ENCODE peak calls at places on chromosomes 13 and 19, in six cellular contexts. R is IMR-90; F is amniotic stem cell; U is NCI-H510A treated with DMSO at 0.1 percent for 48 hours; T is effector CD4-positive, alpha-beta T cell; O is kidney tubule cell. A is an unnamed sample.

GRCh38 chr13:71613347-71613746 is 253.7 kb downstream of the DACH1 start:
- DNase-seq in T (no peak), O (no peak), U (no peak), R (no peak), F (no peak), A (no peak)

GRCh38 chr19:18790566-18791314 is at the start of gene COMP:
- DNase-seq in R (no peak), O (no peak), T (no peak), U (no peak), F (no peak), A (no peak)

GRCh38 chr13:24212254-24212653 is 51.7 kb downstream of the SPATA13 start:
- DNase-seq in U (no peak), T (no peak), F (no peak), O (no peak), R (no peak), A (no peak)

GRCh38 chr13:59479629-59480028 is 684.1 kb downstream of the DIAPH3 start:
- DNase-seq in R (no peak), T (no peak), F (no peak), O (no peak), U (no peak), A (no peak)

GRCh38 chr19:53552001-53552721 is 14.2 kb downstream of the ZNF331 start:
- DNase-seq in F (no peak), O (no peak), U (no peak), R (no peak), T (no peak), A (no peak)

GRCh38 chr13:21668665-21669599 is 1.9 kb upstream of the FGF9 start:
- DNase-seq in U (peak; percentile 37), F (no peak), R (peak; percentile 69), T (peak; percentile 24), O (peak; percentile 45), A (no peak)

GRCh38 chr19:6735181-6735891 is 2.0 kb downstream of the GPR108 start:
- DNase-seq in F (no peak), R (no peak), U (no peak), O (peak; percentile 33), T (no peak), A (no peak)

GRCh38 chr19:3512562-3512961 is 6.5 kb downstream of the FZR1 start:
- DNase-seq in U (no peak), O (no peak), T (no peak), R (no peak), F (no peak), A (no peak)

GRCh38 chr19:1826557-1827521 is 14.8 kb upstream of the ATP8B3 start:
- DNase-seq in T (no peak), R (no peak), O (peak; percentile 68), F (no peak), U (no peak), A (no peak)

GRCh38 chr19:51458899-51459592 is 792 bp upstream of the SIGLEC8 start:
- DNase-seq in U (no peak), T (no peak), O (no peak), R (no peak), F (no peak), A (no peak)

GRCh38 chr19:49448432-49448786 is 3.2 kb downstream of the PIH1D1 start:
- DNase-seq in T (no peak), F (no peak), R (no peak), U (no peak), O (no peak), A (no peak)

A was measured in GM04504.